ENCODE peak calls at places on chromosomes 16 and 17, in seven cellular contexts. B is mesendoderm, D is H9, O is H1, V is trophoblast cell, I is mesenchymal stem cell, X is neuronal stem cell. N is an unnamed sample.
A peak's percentile ranks its signal among the peaks of the same experiment; 100 is the strongest.

GRCh38 chr17:72336026-72336803 is 215.4 kb downstream of the SOX9 start:
- DNase-seq in B (peak; percentile 42), D (peak; percentile 66), O (peak; percentile 46), V (no peak), I (peak; percentile 46), X (peak; percentile 48), N (no peak)

GRCh38 chr17:42459983-42460300 is 1.3 kb downstream of the ATP6V0A1 start:
- DNase-seq in B (peak; percentile 13), D (no peak), O (no peak), V (no peak), I (peak; percentile 81), X (no peak), N (peak; percentile 62)

GRCh38 chr16:55437627-55438026 is 41.4 kb upstream of the MMP2 start:
- DNase-seq in B (no peak), D (no peak), O (no peak), V (peak; percentile 90), I (no peak), X (no peak), N (peak; percentile 5)

GRCh38 chr16:82016268-82016667 is 5.0 kb upstream of the SDR42E1 start:
- DNase-seq in B (peak; percentile 40), D (no peak), O (no peak), V (peak; percentile 24), I (peak; percentile 24), X (no peak), N (peak; percentile 14)

GRCh38 chr16:66925322-66925840 is at the start of gene RRAD:
- DNase-seq in B (peak; percentile 19), D (peak; percentile 47), O (peak; percentile 67), V (peak; percentile 83), I (peak; percentile 86), X (no peak), N (peak; percentile 44)

GRCh38 chr17:29495011-29495410 is 71.8 kb downstream of the ABHD15 start:
- DNase-seq in B (no peak), D (no peak), O (no peak), V (peak; percentile 65), I (peak; percentile 13), X (no peak), N (peak; percentile 72)

GRCh38 chr17:64264891-64265290 is 1.8 kb upstream of the TEX2 start:
- DNase-seq in B (no peak), D (no peak), O (no peak), V (peak; percentile 91), I (no peak), X (no peak), N (no peak)

GRCh38 chr17:63497708-63498483 is 21.0 kb downstream of the ACE start:
- DNase-seq in B (peak; percentile 86), D (peak; percentile 94), O (peak; percentile 81), V (no peak), I (peak; percentile 19), X (no peak), N (peak; percentile 13)

GRCh38 chr17:71472809-71473789 is 647.7 kb upstream of the SOX9 start:
- DNase-seq in B (peak; percentile 81), D (peak; percentile 56), O (no peak), V (peak; percentile 50), I (peak; percentile 58), X (peak; percentile 50), N (peak; percentile 70)

GRCh38 chr17:66897141-66897540 is 62.2 kb downstream of the CACNG5 start:
- DNase-seq in B (no peak), D (no peak), O (no peak), V (no peak), I (no peak), X (no peak), N (no peak)

GRCh38 chr17:67042104-67042899 is 2.1 kb upstream of the CACNG1 start:
- DNase-seq in B (no peak), D (no peak), O (no peak), V (no peak), I (no peak), X (no peak), N (no peak)

GRCh38 chr16:74898667-74899066 is 86.3 kb downstream of the WDR59 start:
- DNase-seq in B (no peak), D (no peak), O (no peak), V (no peak), I (no peak), X (no peak), N (no peak)

GRCh38 chr17:77349976-77350830 is 209.4 kb downstream of the SEC14L1 start:
- DNase-seq in B (no peak), D (no peak), O (no peak), V (no peak), I (peak; percentile 95), X (no peak), N (peak; percentile 86)

GRCh38 chr16:12201863-12202262 is 225.3 kb downstream of the SNX29 start:
- DNase-seq in B (no peak), D (no peak), O (no peak), V (no peak), I (no peak), X (no peak), N (no peak)

GRCh38 chr16:12021578-12022265 is 45.2 kb downstream of the SNX29 start:
- DNase-seq in B (no peak), D (no peak), O (no peak), V (no peak), I (no peak), X (no peak), N (no peak)

GRCh38 chr16:54244061-54244886 is 42.3 kb downstream of the IRX3 start:
- DNase-seq in B (peak; percentile 48), D (no peak), O (no peak), V (no peak), I (no peak), X (no peak), N (no peak)

GRCh38 chr17:11853321-11854151 is 143.7 kb downstream of the ZNF18 start:
- DNase-seq in B (peak; percentile 35), D (peak; percentile 52), O (no peak), V (no peak), I (no peak), X (no peak), N (no peak)

GRCh38 chr17:55758171-55758570 is 7.3 kb downstream of the PCTP start:
- DNase-seq in B (no peak), D (no peak), O (no peak), V (peak; percentile 65), I (no peak), X (no peak), N (no peak)

GRCh38 chr16:11217651-11218323 is 38.2 kb downstream of the SOCS1 start:
- DNase-seq in B (no peak), D (no peak), O (no peak), V (no peak), I (no peak), X (no peak), N (no peak)

GRCh38 chr16:12260647-12261262 is 284.2 kb downstream of the SNX29 start:
- DNase-seq in B (peak; percentile 85), D (peak; percentile 85), O (peak; percentile 56), V (peak; percentile 42), I (peak; percentile 49), X (no peak), N (peak; percentile 84)

GRCh38 chr16:23359092-23359760 is 57.1 kb downstream of the SCNN1B start:
- DNase-seq in B (no peak), D (no peak), O (no peak), V (peak; percentile 11), I (no peak), X (no peak), N (peak; percentile 5)

GRCh38 chr16:56281256-56281805 is 90.0 kb downstream of the GNAO1 start:
- DNase-seq in B (peak; percentile 98), D (peak; percentile 95), O (peak; percentile 68), V (peak; percentile 28), I (no peak), X (peak; percentile 89), N (no peak)

GRCh38 chr17:15091825-15092224 is 173.3 kb downstream of the PMP22 start:
- DNase-seq in B (peak; percentile 44), D (no peak), O (no peak), V (no peak), I (no peak), X (no peak), N (no peak)

GRCh38 chr17:80248894-80249710 is 11.6 kb upstream of the RNF213 start:
- DNase-seq in B (no peak), D (no peak), O (no peak), V (no peak), I (no peak), X (no peak), N (no peak)

GRCh38 chr16:80751167-80751566 is 53.2 kb downstream of the CDYL2 start:
- DNase-seq in B (peak; percentile 17), D (no peak), O (no peak), V (peak; percentile 37), I (no peak), X (no peak), N (peak; percentile 47)

GRCh38 chr17:7308625-7309433 is 1.4 kb downstream of the EIF5A start:
- DNase-seq in B (peak; percentile 91), D (peak; percentile 87), O (peak; percentile 75), V (peak; percentile 82), I (peak; percentile 94), X (no peak), N (peak; percentile 77)

GRCh38 chr17:50310455-50311111 is 35.3 kb upstream of the XYLT2 start:
- DNase-seq in B (peak; percentile 76), D (peak; percentile 56), O (no peak), V (no peak), I (no peak), X (no peak), N (no peak)

GRCh38 chr16:86227801-86228200 is 282.5 kb upstream of the FOXF1 start:
- DNase-seq in B (no peak), D (no peak), O (no peak), V (no peak), I (no peak), X (no peak), N (peak; percentile 32)

GRCh38 chr17:21549107-21549687 is 143.1 kb upstream of the KCNJ18 start:
- DNase-seq in B (no peak), D (no peak), O (no peak), V (no peak), I (peak; percentile 11), X (no peak), N (peak; percentile 83)

GRCh38 chr17:32331243-32332040 is 10.5 kb downstream of the C17orf75 start:
- DNase-seq in B (no peak), D (no peak), O (no peak), V (no peak), I (peak; percentile 53), X (no peak), N (no peak)
- H2AK5ac ChIP-seq in B (no peak overlapping the region), D (no peak overlapping the region), O (no peak overlapping the region), V (no peak overlapping the region), I (no peak overlapping the region), X (no peak overlapping the region), N (no peak overlapping the region)

GRCh38 chr16:15963307-15963910 is 14.0 kb downstream of the ABCC1 start:
- DNase-seq in B (peak; percentile 29), D (no peak), O (no peak), V (peak; percentile 24), I (no peak), X (no peak), N (no peak)
- H2AK5ac ChIP-seq in B (no peak overlapping the region), D (no peak overlapping the region), O (no peak overlapping the region), V (no peak overlapping the region), I (no peak overlapping the region), X (no peak overlapping the region), N (no peak overlapping the region)

DNA sequence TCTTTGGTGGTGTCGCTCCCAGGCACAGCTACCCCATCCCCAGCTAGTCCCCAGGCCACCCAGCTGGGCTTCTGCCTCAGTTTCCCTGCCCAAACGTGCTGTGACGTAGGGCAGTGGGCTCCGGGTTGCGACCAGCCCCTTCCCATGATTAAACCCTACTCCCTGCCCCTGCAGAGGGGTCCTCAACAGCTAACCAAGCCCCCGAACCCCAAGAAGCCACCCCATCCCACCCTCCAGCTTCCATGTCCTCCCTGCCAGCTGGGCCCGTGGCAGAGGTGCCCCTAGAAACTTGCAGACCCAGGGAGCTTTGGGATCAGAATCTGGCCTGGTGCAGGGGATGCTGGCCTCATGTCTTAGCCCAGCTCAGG is 879 bp upstream of the NTN3 start:
- DNase-seq in B (no peak), D (no peak), O (no peak), V (no peak), I (no peak), X (no peak), N (no peak)
- H2AK5ac ChIP-seq in B (no peak overlapping the region), D (no peak overlapping the region), O (peak overlapping the region; percentile 24), V (no peak overlapping the region), I (no peak overlapping the region), X (peak overlapping the region; percentile 100), N (peak overlapping the region; percentile 0)

GRCh38 chr17:31163091-31163781 is 68.5 kb downstream of the NF1 start:
- DNase-seq in B (no peak), D (no peak), O (no peak), V (peak; percentile 91), I (no peak), X (no peak), N (no peak)
- H2AK5ac ChIP-seq in B (no peak overlapping the region), D (no peak overlapping the region), O (no peak overlapping the region), V (no peak overlapping the region), I (no peak overlapping the region), X (no peak overlapping the region), N (no peak overlapping the region)